ENCODE peak calls at places on chromosome 9, in nine cellular contexts. C is AG10803, I is B cell, T is HepG2, S is IMR-90, E is MCF 10A, A is GM10248, Y is endothelial cell, H is HCT116. B is an unnamed sample.

GRCh38 chr9:76654575-76654974 is 109.7 kb upstream of the PCA3 start:
- DNase-seq in C (peak), S (peak), H (no peak), I (no peak), T (no peak), A (no peak), E (peak), Y (no peak), B (no peak)

GRCh38 chr9:125233678-125234077 is 7.5 kb downstream of the HSPA5 start:
- DNase-seq in C (peak), A (no peak), S (peak), Y (no peak), H (no peak), I (no peak), T (no peak), E (peak), B (no peak)

GRCh38 chr9:32502459-32502858 is 23.5 kb downstream of the RIGI start:
- DNase-seq in H (peak), S (peak), E (peak), I (no peak), T (no peak), C (peak), A (no peak), Y (no peak), B (no peak)

GRCh38 chr9:4873066-4873465 is 80.3 kb downstream of the RCL1 start:
- DNase-seq in C (no peak), I (no peak), S (no peak), H (no peak), A (no peak), T (no peak), E (no peak), Y (no peak), B (no peak)

GRCh38 chr9:3468407-3469205 is 57.2 kb downstream of the RFX3 start:
- DNase-seq in C (peak), Y (no peak), H (no peak), A (no peak), T (no peak), I (no peak), E (no peak), S (no peak), B (no peak)

GRCh38 chr9:76618762-76619161 is 145.5 kb upstream of the PCA3 start:
- DNase-seq in A (no peak), S (peak), I (no peak), H (no peak), E (no peak), C (peak), Y (no peak), T (no peak), B (no peak)

GRCh38 chr9:117722108-117722761 is 18.0 kb downstream of the TLR4 start:
- DNase-seq in I (no peak), S (no peak), E (no peak), Y (no peak), A (no peak), H (no peak), T (no peak), C (no peak), B (no peak)

GRCh38 chr9:131776473-131776872 is 36.6 kb upstream of the RAPGEF1 start:
- DNase-seq in I (no peak), H (peak), C (peak), S (peak), Y (peak), T (peak), A (no peak), E (peak), B (peak)

GRCh38 chr9:74645007-74645639 is 148.0 kb downstream of the RORB start:
- DNase-seq in E (peak), S (no peak), A (peak), T (peak), C (peak), H (peak), I (peak), Y (peak), B (no peak)

GRCh38 chr9:124450931-124451661 is 845 bp downstream of the ADGRD2 start:
- DNase-seq in I (no peak), E (no peak), T (no peak), S (no peak), Y (no peak), C (no peak), H (no peak), A (peak), B (no peak)

GRCh38 chr9:35490155-35490909 is 421 bp downstream of the RUSC2 start:
- DNase-seq in A (no peak), S (no peak), T (no peak), C (no peak), E (peak), H (no peak), Y (peak), I (peak), B (no peak)

GRCh38 chr9:22142681-22143080 is 133.6 kb upstream of the CDKN2B start:
- DNase-seq in Y (no peak), A (no peak), H (no peak), T (no peak), I (no peak), S (peak), C (no peak), E (no peak), B (no peak)

GRCh38 chr9:137391411-137391754 is 31.6 kb downstream of the EXD3 start:
- DNase-seq in H (no peak), Y (no peak), C (no peak), T (no peak), E (no peak), I (no peak), A (no peak), S (no peak), B (no peak)

GRCh38 chr9:83034026-83034425 is 28.9 kb downstream of the RASEF start:
- DNase-seq in H (no peak), C (no peak), S (peak), E (no peak), Y (no peak), T (no peak), A (no peak), I (no peak), B (no peak)

GRCh38 chr9:995776-996175 is 19.3 kb downstream of the DMRT3 start:
- DNase-seq in T (no peak), E (peak), Y (no peak), A (no peak), S (peak), H (no peak), I (no peak), C (peak), B (no peak)

GRCh38 chr9:124621371-124622328 is 114.5 kb upstream of the NR5A1 start:
- DNase-seq in H (no peak), I (no peak), Y (no peak), E (peak), A (no peak), S (peak), C (peak), T (no peak), B (no peak)

GRCh38 chr9:115013998-115014397 is 83.6 kb upstream of the TNFSF8 start:
- DNase-seq in C (peak), T (peak), S (peak), I (peak), E (peak), A (peak), Y (peak), H (peak), B (peak)

GRCh38 chr9:81174023-81174422 is 515.3 kb downstream of the TLE1 start:
- DNase-seq in I (no peak), T (peak), C (no peak), H (no peak), S (no peak), Y (no peak), A (no peak), E (no peak), B (no peak)
- TF ChIP-seq CTCF in I (no peak), T (no peak), C (no peak), H (peak), S (no peak), Y (no peak), A (no peak), E (peak), B (no peak)

GRCh38 chr9:80968611-80969010 is 720.7 kb downstream of the TLE1 start:
- DNase-seq in H (no peak), E (peak), T (no peak), S (peak), I (no peak), Y (no peak), A (no peak), C (peak), B (no peak)
- TF ChIP-seq CTCF in H (no peak), E (no peak), T (no peak), S (no peak), I (no peak), Y (no peak), A (no peak), C (no peak), B (no peak)

GRCh38 chr9:90142580-90142979 is 500.0 kb downstream of the DIRAS2 start:
- DNase-seq in I (peak), A (peak), T (peak), E (peak), S (peak), H (peak), C (peak), Y (peak), B (peak)
- TF ChIP-seq CTCF in I (peak), A (peak), T (peak), E (peak), S (peak), H (peak), C (peak), Y (peak), B (peak)

DNA sequence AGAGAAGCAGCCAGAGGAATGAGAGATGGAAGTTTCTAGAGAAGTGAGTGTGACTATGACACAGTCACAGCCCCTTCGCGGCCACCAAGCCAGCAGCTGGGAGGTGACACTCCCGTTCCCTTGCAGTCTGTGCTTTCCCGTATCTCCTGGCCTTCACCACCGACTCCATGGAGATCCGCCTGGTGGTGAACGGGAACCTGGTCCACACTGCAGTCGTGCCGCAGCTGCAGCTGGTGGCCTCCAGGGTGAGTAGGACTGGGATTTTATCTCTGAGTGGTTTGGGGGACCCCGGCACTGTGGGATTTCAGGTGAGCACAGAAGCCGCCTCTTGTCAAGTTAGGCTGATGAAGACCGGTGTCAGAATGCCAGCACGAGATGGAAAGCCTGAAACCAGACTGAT is 12.1 kb upstream of the SLC2A8 start:
- DNase-seq in S (no peak), A (no peak), H (no peak), T (no peak), Y (no peak), C (no peak), E (no peak), I (no peak), B (no peak)
- TF ChIP-seq CTCF in S (no peak), A (no peak), H (peak), T (no peak), Y (no peak), C (no peak), E (no peak), I (no peak), B (no peak)

DNA sequence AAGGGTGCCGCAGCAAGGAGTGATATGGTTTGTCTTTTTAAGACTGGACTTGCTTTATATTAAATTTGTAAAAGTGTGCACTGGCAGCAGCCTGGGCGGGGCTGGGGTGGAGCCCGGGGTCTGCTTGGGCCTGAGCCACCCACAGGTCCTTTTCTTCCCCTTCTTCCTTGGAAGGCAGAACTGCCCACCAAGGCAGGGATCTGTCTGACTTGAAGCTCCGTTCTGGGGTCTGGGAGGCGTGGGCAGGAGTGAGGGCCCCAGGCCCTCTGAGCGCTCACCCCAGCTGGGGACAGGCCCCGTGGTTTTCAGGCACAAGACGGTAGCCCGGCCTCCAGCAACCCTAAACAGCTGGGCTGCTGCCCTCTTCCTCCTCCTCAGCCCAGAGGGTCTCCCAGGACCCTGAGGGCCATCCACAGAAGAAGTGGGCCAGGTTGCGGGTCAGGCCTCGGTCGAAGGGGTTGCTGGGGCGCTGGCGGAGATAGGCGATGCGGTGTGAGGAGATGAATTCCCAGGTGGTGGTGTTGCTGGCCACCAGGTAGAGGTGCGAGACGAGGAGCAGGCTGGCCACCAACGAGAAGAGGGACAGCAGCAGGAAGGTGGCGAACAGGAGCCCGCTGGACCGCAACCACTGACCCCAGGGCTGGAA is 3.0 kb downstream of the ZDHHC12 start:
- DNase-seq in S (no peak), A (no peak), Y (no peak), I (no peak), T (no peak), E (no peak), H (no peak), C (no peak), B (no peak)
- TF ChIP-seq CTCF in S (no peak), A (no peak), Y (no peak), I (no peak), T (no peak), E (no peak), H (no peak), C (no peak), B (no peak)

DNA sequence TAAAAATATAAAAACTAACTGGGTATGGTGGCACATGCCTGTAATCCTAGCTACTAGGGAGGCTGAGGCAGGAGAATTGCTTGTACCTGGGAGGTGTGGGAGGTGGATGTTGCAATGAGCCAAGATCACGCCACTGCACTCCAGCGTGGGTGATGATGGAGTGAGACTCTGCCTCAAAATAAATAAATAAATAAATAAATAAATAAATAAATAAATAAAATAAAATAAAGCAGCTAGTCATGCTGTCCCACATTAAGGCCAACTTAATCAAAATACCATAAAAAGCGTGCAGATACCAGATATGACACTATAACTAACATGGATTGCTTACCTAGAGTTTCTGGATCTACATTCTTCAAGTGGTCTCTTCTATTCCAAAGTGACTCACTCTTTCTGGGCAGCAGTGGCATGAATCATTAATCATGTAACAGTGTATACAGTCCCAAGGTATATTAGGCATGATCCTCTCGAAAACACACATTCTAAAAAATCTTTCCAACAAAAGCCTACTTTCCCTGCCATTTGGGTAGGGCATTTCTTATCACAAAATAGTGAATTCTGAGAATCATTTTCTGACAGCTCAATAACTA is 187.1 kb downstream of the ELAVL2 start:
- DNase-seq in Y (no peak), T (no peak), A (no peak), C (no peak), H (no peak), I (no peak), E (peak), S (no peak), B (no peak)
- TF ChIP-seq CTCF in Y (no peak), T (no peak), A (no peak), C (no peak), H (no peak), I (no peak), E (no peak), S (no peak), B (no peak)

GRCh38 chr9:78871452-78872331 is 574.8 kb downstream of the PSAT1 start:
- DNase-seq in H (peak), T (no peak), E (peak), A (no peak), C (peak), S (peak), Y (no peak), I (no peak), B (no peak)
- TF ChIP-seq CTCF in H (no peak), T (no peak), E (no peak), A (no peak), C (peak), S (no peak), Y (no peak), I (no peak), B (no peak)

GRCh38 chr9:98399950-98400683 is 144.7 kb upstream of the TBC1D2 start:
- DNase-seq in I (no peak), S (no peak), E (no peak), Y (no peak), A (no peak), C (no peak), H (no peak), T (no peak), B (no peak)
- TF ChIP-seq CTCF in I (no peak), S (no peak), E (no peak), Y (no peak), A (no peak), C (peak), H (no peak), T (no peak), B (no peak)

DNA sequence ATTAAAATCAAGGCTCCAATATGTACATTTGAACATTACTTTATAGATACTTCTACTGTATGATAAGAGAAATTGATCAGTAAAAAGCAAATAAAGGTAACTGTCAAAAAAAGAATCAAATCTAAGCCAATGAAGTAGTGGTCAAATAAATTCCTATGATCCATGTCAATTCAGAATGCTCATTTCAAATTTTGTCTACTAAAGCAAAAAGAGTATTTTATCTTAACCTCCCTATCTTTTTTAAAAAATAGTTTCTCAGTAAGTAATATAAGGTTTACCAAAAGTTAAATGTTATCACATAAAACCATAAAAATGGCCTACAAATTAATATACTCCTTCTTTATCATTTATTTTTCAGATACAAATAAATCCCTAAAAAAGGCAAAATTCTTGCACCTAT is 165.9 kb downstream of the AGTPBP1 start:
- DNase-seq in H (no peak), A (no peak), E (no peak), C (no peak), Y (no peak), T (no peak), S (no peak), I (no peak), B (no peak)
- TF ChIP-seq CTCF in H (no peak), A (no peak), E (no peak), C (no peak), Y (no peak), T (no peak), S (no peak), I (no peak), B (no peak)

GRCh38 chr9:121252104-121252851 is 15.7 kb upstream of the GSN start:
- DNase-seq in H (no peak), Y (no peak), S (no peak), E (no peak), I (no peak), T (no peak), A (no peak), C (no peak), B (no peak)

GRCh38 chr9:121249563-121249962 is 18.4 kb upstream of the GSN start:
- DNase-seq in E (no peak), A (peak), H (no peak), I (peak), T (no peak), S (no peak), Y (no peak), C (no peak), B (peak)

GRCh38 chr9:121242955-121243346 is 25.0 kb upstream of the GSN start:
- DNase-seq in I (no peak), C (peak), H (no peak), E (no peak), A (no peak), Y (no peak), S (no peak), T (no peak), B (no peak)

GRCh38 chr9:121242219-121242954 is 25.6 kb upstream of the GSN start:
- DNase-seq in Y (no peak), E (no peak), I (no peak), C (peak), H (no peak), S (peak), A (no peak), T (no peak), B (no peak)

DNA sequence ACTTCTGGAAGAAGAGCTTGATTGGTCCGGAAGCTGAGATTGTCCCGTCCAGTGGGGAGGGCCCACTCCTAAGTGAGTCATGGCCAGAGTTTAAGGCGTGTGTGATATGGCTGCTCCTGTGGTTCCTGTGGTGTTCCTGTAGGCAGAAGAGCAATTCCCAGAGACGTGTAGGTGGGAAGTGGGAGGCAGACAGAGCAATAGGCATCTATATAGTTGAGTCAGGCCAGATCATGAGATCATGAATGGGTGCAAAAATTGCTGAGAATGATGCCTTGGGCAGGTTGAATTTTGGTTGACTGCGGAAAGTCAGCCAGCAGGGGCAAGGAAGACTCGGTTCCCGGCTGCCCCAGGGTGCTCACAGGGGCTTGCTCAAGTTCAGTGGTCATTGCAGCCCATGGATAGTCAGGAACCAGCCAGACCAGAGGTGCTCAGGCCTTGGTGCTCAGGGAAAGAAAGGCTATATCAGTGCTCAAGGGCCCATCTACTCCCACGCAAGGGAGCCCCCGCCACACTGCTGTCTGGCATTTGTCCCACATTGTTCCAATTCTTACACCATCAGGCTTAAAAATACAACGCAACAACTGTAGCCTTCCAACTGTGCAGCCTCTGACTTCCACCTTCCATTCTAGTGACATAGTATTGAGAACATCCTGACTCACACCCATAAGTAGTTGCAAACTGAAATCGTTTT is 21.0 kb upstream of the GSN start:
- DNase-seq in A (no peak), S (peak), C (peak), I (no peak), H (no peak), E (peak), T (no peak), Y (no peak), B (no peak)
- TF ChIP-seq CTCF in A (no peak), S (no peak), C (no peak), I (no peak), H (no peak), E (no peak), T (no peak), Y (no peak), B (no peak)